ENCODE peak calls at places on chromosomes 6 and 20, in seven cellular contexts. N is CD8-positive, alpha-beta T cell; F is adrenal gland; P is fibroblast of lung; L is thoracic aorta; M is lower lobe of right lung; Z is heart left ventricle. X is an unnamed sample.
A peak's percentile ranks its signal among the peaks of the same experiment; 100 is the strongest.

GRCh38 chr6:162056745-162057144 is 670.8 kb downstream of the PRKN start:
- DNase-seq in F (no peak), P (peak; percentile 71), N (no peak), L (no peak), M (no peak), Z (peak; percentile 65), X (no peak)

GRCh38 chr6:165913676-165914570 is 250.9 kb upstream of the PDE10A start:
- DNase-seq in Z (no peak), F (no peak), P (no peak), N (no peak), L (no peak), M (no peak), X (no peak)

GRCh38 chr20:21505810-21506530 is 7.9 kb downstream of the NKX2-2 start:
- DNase-seq in F (no peak), Z (peak; percentile 46), N (peak; percentile 50), L (no peak), M (peak; percentile 66), P (peak; percentile 39), X (peak; percentile 37)

GRCh38 chr6:28587011-28587745 is 61.5 kb downstream of the GPX5 start:
- DNase-seq in F (peak; percentile 88), N (peak; percentile 61), P (peak; percentile 70), M (peak; percentile 81), Z (peak; percentile 62), L (no peak), X (no peak)

GRCh38 chr6:13194852-13195251 is 133.5 kb downstream of the TBC1D7 start:
- DNase-seq in N (no peak), P (peak; percentile 53), L (no peak), Z (no peak), M (peak; percentile 59), F (peak; percentile 69), X (peak; percentile 69)

GRCh38 chr6:99822741-99823512 is 171.1 kb downstream of the MCHR2 start:
- DNase-seq in P (peak; percentile 57), M (no peak), Z (no peak), F (no peak), N (no peak), L (no peak), X (peak; percentile 49)

GRCh38 chr20:58330692-58331091 is 21.2 kb downstream of the RAB22A start:
- DNase-seq in M (no peak), N (no peak), Z (no peak), L (no peak), P (no peak), F (no peak), X (no peak)

GRCh38 chr6:121055572-121056163 is 278.6 kb downstream of the TBC1D32 start:
- DNase-seq in P (peak; percentile 26), N (no peak), L (no peak), M (no peak), Z (no peak), F (no peak), X (peak; percentile 58)

GRCh38 chr6:143529095-143529494 is 17.6 kb upstream of the FUCA2 start:
- DNase-seq in F (no peak), N (no peak), P (no peak), L (no peak), Z (no peak), M (no peak), X (no peak)

GRCh38 chr20:1328680-1329330 is at the start of gene SDCBP2:
- DNase-seq in P (no peak), F (peak; percentile 45), Z (no peak), L (no peak), M (peak; percentile 72), N (no peak), X (no peak)

GRCh38 chr6:80976336-80976735 is 776.1 kb downstream of the TENT5A start:
- DNase-seq in Z (no peak), N (no peak), P (peak; percentile 4), M (no peak), F (no peak), L (no peak), X (no peak)
- TF ChIP-seq CTCF in Z (no peak), N (no peak), P (no peak), M (no peak), F (no peak), L (no peak), X (no peak)

DNA sequence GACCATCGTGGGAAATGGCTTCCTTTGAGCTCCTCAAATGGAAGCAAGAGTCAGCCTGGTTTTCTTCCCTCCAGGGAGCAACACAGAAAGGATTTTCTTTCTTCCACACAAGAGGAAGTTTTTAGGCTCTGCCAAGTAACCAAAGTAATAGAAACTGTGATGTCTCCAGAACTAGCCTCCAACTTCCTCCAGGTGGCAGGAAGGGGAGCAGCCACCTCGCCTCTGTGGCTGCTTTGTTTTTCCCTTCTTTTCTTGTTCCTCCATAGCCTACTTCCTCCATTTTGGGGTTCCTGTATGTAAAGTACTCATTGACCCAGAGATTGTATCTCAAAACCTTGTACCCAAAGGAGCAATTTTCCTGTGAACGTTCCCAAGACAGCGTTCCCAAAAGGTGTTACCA is 32.7 kb upstream of the CCR6 start:
- DNase-seq in N (no peak), F (no peak), M (no peak), Z (no peak), P (no peak), L (no peak), X (no peak)
- H3K4me1 ChIP-seq in N (peaks cover 44% of the 10 kb centered on the region), F (no peaks in the 10 kb centered on the region), M (no peaks in the 10 kb centered on the region), Z (peaks cover 9% of the 10 kb centered on the region), P (no peaks in the 10 kb centered on the region), L (no peaks in the 10 kb centered on the region), X (no peaks in the 10 kb centered on the region)

GRCh38 chr6:148348778-148349177 is 6.1 kb downstream of the SASH1 start:
- DNase-seq in M (no peak), L (no peak), P (no peak), N (no peak), Z (no peak), F (no peak), X (no peak)

GRCh38 chr6:148345578-148345977 is 2.9 kb downstream of the SASH1 start:
- DNase-seq in Z (no peak), L (no peak), P (no peak), M (no peak), N (no peak), F (no peak), X (no peak)

GRCh38 chr6:148349466-148349865 is 6.8 kb downstream of the SASH1 start:
- DNase-seq in P (no peak), Z (no peak), L (no peak), F (no peak), N (no peak), M (no peak), X (no peak)

GRCh38 chr6:148347076-148348054 is 4.7 kb downstream of the SASH1 start:
- DNase-seq in F (no peak), M (no peak), P (no peak), Z (no peak), L (no peak), N (no peak), X (no peak)

GRCh38 chr6:148348335-148348734 is 5.7 kb downstream of the SASH1 start:
- DNase-seq in M (no peak), N (no peak), P (no peak), Z (no peak), L (no peak), F (no peak), X (no peak)
- TF ChIP-seq CTCF in M (no peak), N (no peak), P (no peak), Z (no peak), L (no peak), F (no peak), X (no peak)

GRCh38 chr6:157840776-157841175 is 17.7 kb downstream of the SNX9 start:
- DNase-seq in F (no peak), P (peak; percentile 72), L (no peak), Z (no peak), M (no peak), N (no peak), X (peak; percentile 63)
- H3K4me1 ChIP-seq in F (peaks cover 15% of the 10 kb centered on the region), P (peaks cover 17% of the 10 kb centered on the region), L (peaks cover 80% of the 10 kb centered on the region), Z (peaks cover 69% of the 10 kb centered on the region), M (peaks cover 31% of the 10 kb centered on the region), N (peaks cover 12% of the 10 kb centered on the region), X (peaks cover 23% of the 10 kb centered on the region)

GRCh38 chr20:38033330-38034107 is at the start of the genes RPRD1B and TTI1:
- DNase-seq in F (peak; percentile 94), Z (peak; percentile 92), M (peak; percentile 93), P (peak; percentile 85), N (peak; percentile 88), L (peak; percentile 64), X (peak; percentile 92)
- TF ChIP-seq CTCF in F (no peak), Z (no peak), M (no peak), P (no peak), N (no peak), L (no peak), X (no peak)

DNA sequence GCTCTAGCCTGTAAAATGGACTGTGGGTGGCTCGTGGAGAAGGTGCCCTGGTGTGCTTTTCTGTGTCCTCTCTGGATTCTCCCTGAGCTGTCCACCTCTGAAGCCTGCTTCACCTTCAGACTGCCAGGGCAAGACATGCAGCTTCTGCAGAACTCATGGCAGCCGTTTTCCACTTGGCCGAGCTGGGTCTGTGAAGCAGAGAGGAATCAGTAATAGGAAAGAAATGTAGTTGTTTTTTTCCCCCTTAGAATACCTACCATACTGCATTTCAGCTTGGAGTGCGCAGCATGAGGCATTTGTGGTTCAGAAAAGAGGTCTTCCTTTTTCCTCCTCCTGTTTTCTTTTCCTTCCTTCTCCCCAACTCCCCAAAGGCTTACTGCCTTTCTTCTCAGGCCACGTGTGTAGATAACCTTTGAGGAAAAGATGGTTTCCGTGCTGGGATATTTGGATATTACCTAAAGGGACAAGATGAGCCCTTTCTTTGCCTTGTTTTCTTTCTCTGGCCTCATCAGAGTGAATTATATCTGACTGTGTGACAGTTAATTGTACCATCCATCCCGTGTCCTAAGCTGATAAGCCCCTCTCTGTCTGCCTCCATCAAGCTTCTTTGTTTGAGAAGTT is 39.4 kb downstream of the RREB1 start:
- DNase-seq in M (no peak), P (peak; percentile 65), Z (no peak), L (no peak), N (no peak), F (no peak), X (no peak)
- H3K4me1 ChIP-seq in M (peaks cover 77% of the 10 kb centered on the region), P (peaks cover 36% of the 10 kb centered on the region), Z (peaks cover 78% of the 10 kb centered on the region), L (peaks cover 59% of the 10 kb centered on the region), N (peaks cover 33% of the 10 kb centered on the region), F (peaks cover 49% of the 10 kb centered on the region), X (peaks cover 12% of the 10 kb centered on the region)

DNA sequence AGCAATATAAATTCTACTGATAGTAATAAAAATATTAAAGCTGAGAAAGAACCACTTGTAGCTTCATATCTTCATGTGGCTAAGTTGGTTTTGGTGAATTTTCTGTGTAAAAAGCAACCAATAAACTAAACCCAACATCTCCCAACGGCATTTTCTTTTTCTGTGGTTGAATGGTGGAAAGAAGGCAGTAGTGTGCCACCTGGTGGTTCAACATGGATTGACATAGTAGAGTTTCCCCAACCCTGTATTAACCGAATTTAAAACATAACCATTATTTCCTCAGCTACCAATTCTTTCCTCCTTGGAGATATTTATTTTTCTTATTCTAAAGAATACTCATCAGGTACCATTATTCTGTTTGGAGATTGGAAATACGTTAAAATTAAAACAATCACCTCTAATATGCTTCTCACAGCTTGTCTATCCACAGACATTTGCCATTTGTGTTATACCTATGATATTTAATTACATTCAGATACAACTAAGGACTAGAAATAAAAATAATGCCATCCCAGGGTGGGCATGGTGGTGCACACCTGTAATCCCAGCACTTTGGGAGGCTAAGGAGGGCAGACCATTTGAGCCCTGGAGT is 117.1 kb upstream of the EEF1E1 start:
- DNase-seq in M (no peak), F (peak; percentile 76), P (peak; percentile 33), Z (no peak), N (no peak), L (no peak), X (peak; percentile 62)
- TF ChIP-seq CTCF in M (peak; percentile 80), F (peak; percentile 90), P (peak; percentile 69), Z (peak; percentile 78), N (peak; percentile 83), L (peak; percentile 85), X (peak; percentile 62)

GRCh38 chr6:31794866-31795615 is 511 bp downstream of the VARS1 start:
- DNase-seq in N (no peak), Z (peak; percentile 51), F (no peak), P (peak; percentile 52), L (no peak), M (no peak), X (peak; percentile 63)
- H3K4me1 ChIP-seq in N (peaks cover 44% of the 10 kb centered on the region), Z (peaks cover 22% of the 10 kb centered on the region), F (peaks cover 13% of the 10 kb centered on the region), P (no peaks in the 10 kb centered on the region), L (peaks cover 26% of the 10 kb centered on the region), M (peaks cover 30% of the 10 kb centered on the region), X (peaks cover 15% of the 10 kb centered on the region)

GRCh38 chr6:124937645-124938044 is 24.6 kb upstream of the RNF217 start:
- DNase-seq in F (no peak), L (no peak), N (no peak), Z (no peak), P (no peak), M (no peak), X (no peak)
- TF ChIP-seq CTCF in F (no peak), L (no peak), N (no peak), Z (no peak), P (no peak), M (no peak), X (no peak)